ENCODE peak calls at places on chromosomes 11 and 22, in ten cellular contexts. K is NCI-H1436, P is NCI-H2171 treated with DMSO at 0.1 percent for 48 hours, L is A549, W is D341Med, B is iPS-NIHi11, Y is GM10248, V is HTR-8/SVneo, A is GM12891, T is SJSA1. S is an unnamed sample.

GRCh38 chr22:50011447-50012200 is 941 bp downstream of the IL17REL start:
- DNase-seq in K (no peak), P (no peak), L (no peak), W (peak; percentile 46), B (peak; percentile 56), Y (no peak), V (no peak), A (peak; percentile 45), T (no peak), S (peak; percentile 41)

GRCh38 chr11:2213384-2213842 is 41.8 kb upstream of the TH start:
- DNase-seq in K (no peak), P (no peak), L (no peak), W (no peak), B (peak; percentile 60), Y (no peak), V (no peak), A (no peak), T (no peak), S (no peak)

GRCh38 chr11:28463826-28464225 is 355.6 kb downstream of the METTL15 start:
- DNase-seq in K (no peak), P (no peak), L (no peak), W (no peak), B (no peak), Y (no peak), V (no peak), A (no peak), T (peak; percentile 91), S (no peak)

GRCh38 chr22:20566420-20567260 is 59.2 kb downstream of the MED15 start:
- DNase-seq in K (no peak), P (no peak), L (no peak), W (no peak), B (no peak), Y (no peak), V (no peak), A (no peak), T (no peak), S (no peak)

GRCh38 chr11:88202498-88202897 is 27.3 kb upstream of the RAB38 start:
- DNase-seq in K (no peak), P (no peak), L (no peak), W (no peak), B (no peak), Y (no peak), V (no peak), A (no peak), T (no peak), S (no peak)

GRCh38 chr11:7973011-7973410 is 7.8 kb upstream of the NLRP10 start:
- DNase-seq in K (no peak), P (no peak), L (no peak), W (no peak), B (no peak), Y (no peak), V (no peak), A (no peak), T (no peak), S (no peak)

GRCh38 chr11:84420261-84420660 is 1134.1 kb upstream of the CCDC90B start:
- DNase-seq in K (no peak), P (no peak), L (no peak), W (no peak), B (no peak), Y (no peak), V (no peak), A (no peak), T (no peak), S (no peak)

GRCh38 chr11:30143098-30143705 is 87.6 kb upstream of the FSHB start:
- DNase-seq in K (peak; percentile 2), P (peak; percentile 48), L (peak; percentile 4), W (peak; percentile 57), B (peak; percentile 58), Y (peak; percentile 13), V (no peak), A (peak; percentile 3), T (peak; percentile 30), S (no peak)

GRCh38 chr11:94271885-94272372 is 32.5 kb upstream of the IZUMO1R start:
- DNase-seq in K (no peak), P (no peak), L (no peak), W (no peak), B (no peak), Y (peak; percentile 28), V (no peak), A (no peak), T (no peak), S (no peak)

GRCh38 chr11:8760896-8761295 is 78.3 kb downstream of the RPL27A start:
- DNase-seq in K (no peak), P (peak; percentile 32), L (no peak), W (no peak), B (no peak), Y (no peak), V (no peak), A (no peak), T (no peak), S (no peak)

GRCh38 chr11:79458712-79459111 is 17.9 kb upstream of the TENM4 start:
- DNase-seq in K (no peak), P (no peak), L (no peak), W (no peak), B (no peak), Y (no peak), V (no peak), A (no peak), T (no peak), S (no peak)

GRCh38 chr11:100821198-100821597 is 134.1 kb downstream of the ARHGAP42 start:
- DNase-seq in K (no peak), P (no peak), L (no peak), W (no peak), B (no peak), Y (no peak), V (no peak), A (no peak), T (no peak), S (no peak)

GRCh38 chr22:35581023-35581413 is 36.1 kb downstream of the MB start:
- DNase-seq in K (no peak), P (no peak), L (no peak), W (no peak), B (no peak), Y (no peak), V (no peak), A (no peak), T (no peak), S (no peak)